ENCODE peak calls at places on chromosome 12, in five cellular contexts. One of them, this sample, is unnamed.

GRCh38 chr12:25458047-25458552 is 95.0 kb downstream of the LMNTD1 start:
- DNase-seq in AG04449: peak
- DNase-seq in HFFc6: peak
- DNase-seq in BE2C: peak
- DNase-seq in neural crest cell: no peak
- DNase-seq in this sample: no peak

GRCh38 chr12:12442548-12443071 is 85.7 kb downstream of the BORCS5 start:
- DNase-seq in AG04449: no peak
- DNase-seq in HFFc6: peak
- DNase-seq in BE2C: no peak
- DNase-seq in neural crest cell: no peak
- DNase-seq in this sample: no peak

GRCh38 chr12:1131811-1132224 is 140.8 kb downstream of the ERC1 start:
- DNase-seq in AG04449: no peak
- DNase-seq in HFFc6: no peak
- DNase-seq in BE2C: no peak
- DNase-seq in neural crest cell: no peak
- DNase-seq in this sample: no peak

GRCh38 chr12:105493091-105493615 is 162.7 kb downstream of the C12orf75 start:
- DNase-seq in AG04449: no peak
- DNase-seq in HFFc6: no peak
- DNase-seq in BE2C: no peak
- DNase-seq in neural crest cell: no peak
- DNase-seq in this sample: no peak

GRCh38 chr12:104006929-104007328 is 41.3 kb downstream of the TDG start:
- DNase-seq in AG04449: peak
- DNase-seq in HFFc6: peak
- DNase-seq in BE2C: no peak
- DNase-seq in neural crest cell: no peak
- DNase-seq in this sample: no peak

GRCh38 chr12:92860521-92860920 is 68.6 kb downstream of the EEA1 start:
- DNase-seq in AG04449: no peak
- DNase-seq in HFFc6: no peak
- DNase-seq in BE2C: no peak
- DNase-seq in neural crest cell: no peak
- DNase-seq in this sample: no peak

GRCh38 chr12:93536766-93537515 is 35.5 kb upstream of the SOCS2 start:
- DNase-seq in AG04449: no peak
- DNase-seq in HFFc6: peak
- DNase-seq in BE2C: no peak
- DNase-seq in neural crest cell: no peak
- DNase-seq in this sample: no peak

GRCh38 chr12:54021006-54021405 is 7.2 kb upstream of the HOXC6 start:
- DNase-seq in AG04449: no peak
- DNase-seq in HFFc6: no peak
- DNase-seq in BE2C: no peak
- DNase-seq in neural crest cell: no peak
- DNase-seq in this sample: no peak

GRCh38 chr12:85949253-85949652 is 75.2 kb downstream of the NTS start:
- DNase-seq in AG04449: no peak
- DNase-seq in HFFc6: no peak
- DNase-seq in BE2C: no peak
- DNase-seq in neural crest cell: no peak
- DNase-seq in this sample: no peak

GRCh38 chr12:25835385-25835784 is 123.1 kb upstream of the RASSF8 start:
- DNase-seq in AG04449: no peak
- DNase-seq in HFFc6: no peak
- DNase-seq in BE2C: no peak
- DNase-seq in neural crest cell: no peak
- DNase-seq in this sample: no peak

GRCh38 chr12:115323223-115323905 is 639.4 kb upstream of the TBX3 start:
- DNase-seq in AG04449: no peak
- DNase-seq in HFFc6: peak
- DNase-seq in BE2C: no peak
- DNase-seq in neural crest cell: no peak
- DNase-seq in this sample: no peak

GRCh38 chr12:129069886-129070285 is 216.6 kb downstream of the GLT1D1 start:
- DNase-seq in AG04449: no peak
- DNase-seq in HFFc6: no peak
- DNase-seq in BE2C: no peak
- DNase-seq in neural crest cell: no peak
- DNase-seq in this sample: no peak

GRCh38 chr12:105469182-105469581 is 138.7 kb downstream of the C12orf75 start:
- DNase-seq in AG04449: no peak
- DNase-seq in HFFc6: no peak
- DNase-seq in BE2C: no peak
- DNase-seq in neural crest cell: no peak
- DNase-seq in this sample: no peak

GRCh38 chr12:109047081-109047805 is 5.1 kb upstream of the USP30 start:
- DNase-seq in AG04449: no peak
- DNase-seq in HFFc6: peak
- DNase-seq in BE2C: no peak
- DNase-seq in neural crest cell: no peak
- DNase-seq in this sample: no peak

GRCh38 chr12:78146365-78146772 is 315.7 kb downstream of the NAV3 start:
- DNase-seq in AG04449: no peak
- DNase-seq in HFFc6: peak
- DNase-seq in BE2C: no peak
- DNase-seq in neural crest cell: no peak
- DNase-seq in this sample: no peak

GRCh38 chr12:79373896-79374499 is 316.8 kb downstream of the PAWR start:
- DNase-seq in AG04449: no peak
- DNase-seq in HFFc6: no peak
- DNase-seq in BE2C: peak
- DNase-seq in neural crest cell: peak
- DNase-seq in this sample: no peak

GRCh38 chr12:67088401-67089118 is 180.6 kb upstream of the CAND1 start:
- DNase-seq in AG04449: no peak
- DNase-seq in HFFc6: no peak
- DNase-seq in BE2C: no peak
- DNase-seq in neural crest cell: no peak
- DNase-seq in this sample: no peak

GRCh38 chr12:25648460-25648859 is 95.4 kb upstream of the LMNTD1 start:
- DNase-seq in AG04449: peak
- DNase-seq in HFFc6: peak
- DNase-seq in BE2C: peak
- DNase-seq in neural crest cell: no peak
- DNase-seq in this sample: no peak

GRCh38 chr12:31118347-31118830 is 44.7 kb downstream of the DDX11 start:
- DNase-seq in AG04449: no peak
- DNase-seq in HFFc6: no peak
- DNase-seq in BE2C: no peak
- DNase-seq in neural crest cell: no peak
- DNase-seq in this sample: no peak

GRCh38 chr12:1519642-1520041 is 74.7 kb downstream of the FBXL14 start:
- DNase-seq in AG04449: no peak
- DNase-seq in HFFc6: no peak
- DNase-seq in BE2C: no peak
- DNase-seq in neural crest cell: no peak
- DNase-seq in this sample: no peak

GRCh38 chr12:104604995-104605675 is 148.4 kb downstream of the CHST11 start:
- DNase-seq in AG04449: no peak
- DNase-seq in HFFc6: no peak
- DNase-seq in BE2C: no peak
- DNase-seq in neural crest cell: no peak
- DNase-seq in this sample: no peak

GRCh38 chr12:63400746-63401145 is 249.7 kb upstream of the AVPR1A start:
- DNase-seq in AG04449: no peak
- DNase-seq in HFFc6: no peak
- DNase-seq in BE2C: peak
- DNase-seq in neural crest cell: no peak
- DNase-seq in this sample: no peak

GRCh38 chr12:96879301-96879700 is 27.8 kb upstream of the NEDD1 start:
- DNase-seq in AG04449: no peak
- DNase-seq in HFFc6: no peak
- DNase-seq in BE2C: no peak
- DNase-seq in neural crest cell: no peak
- DNase-seq in this sample: no peak

GRCh38 chr12:125470838-125471775 is 405.9 kb downstream of the AACS start:
- DNase-seq in AG04449: no peak
- DNase-seq in HFFc6: no peak
- DNase-seq in BE2C: no peak
- DNase-seq in neural crest cell: no peak
- DNase-seq in this sample: no peak

GRCh38 chr12:120959111-120959878 is 19.0 kb upstream of the HNF1A start:
- DNase-seq in AG04449: no peak
- DNase-seq in HFFc6: no peak
- DNase-seq in BE2C: no peak
- DNase-seq in neural crest cell: no peak
- DNase-seq in this sample: no peak

GRCh38 chr12:131147293-131147692 is 193.6 kb downstream of the ADGRD1 start:
- DNase-seq in AG04449: no peak
- DNase-seq in HFFc6: no peak
- DNase-seq in BE2C: no peak
- DNase-seq in neural crest cell: no peak
- DNase-seq in this sample: no peak

GRCh38 chr12:50212071-50212467 is 44.9 kb upstream of the CERS5 start:
- DNase-seq in AG04449: no peak
- DNase-seq in HFFc6: no peak
- DNase-seq in BE2C: no peak
- DNase-seq in neural crest cell: no peak
- DNase-seq in this sample: no peak

GRCh38 chr12:102631274-102631673 is 150.9 kb upstream of the IGF1 start:
- DNase-seq in AG04449: peak
- DNase-seq in HFFc6: peak
- DNase-seq in BE2C: no peak
- DNase-seq in neural crest cell: no peak
- DNase-seq in this sample: no peak

GRCh38 chr12:112768278-112768677 is 23.3 kb upstream of the RPH3A start:
- DNase-seq in AG04449: no peak
- DNase-seq in HFFc6: no peak
- DNase-seq in BE2C: no peak
- DNase-seq in neural crest cell: no peak
- DNase-seq in this sample: no peak

GRCh38 chr12:90574676-90575075 is 380.3 kb downstream of the CCER1 start:
- DNase-seq in AG04449: no peak
- DNase-seq in HFFc6: no peak
- DNase-seq in BE2C: no peak
- DNase-seq in neural crest cell: no peak
- DNase-seq in this sample: no peak

DNA sequence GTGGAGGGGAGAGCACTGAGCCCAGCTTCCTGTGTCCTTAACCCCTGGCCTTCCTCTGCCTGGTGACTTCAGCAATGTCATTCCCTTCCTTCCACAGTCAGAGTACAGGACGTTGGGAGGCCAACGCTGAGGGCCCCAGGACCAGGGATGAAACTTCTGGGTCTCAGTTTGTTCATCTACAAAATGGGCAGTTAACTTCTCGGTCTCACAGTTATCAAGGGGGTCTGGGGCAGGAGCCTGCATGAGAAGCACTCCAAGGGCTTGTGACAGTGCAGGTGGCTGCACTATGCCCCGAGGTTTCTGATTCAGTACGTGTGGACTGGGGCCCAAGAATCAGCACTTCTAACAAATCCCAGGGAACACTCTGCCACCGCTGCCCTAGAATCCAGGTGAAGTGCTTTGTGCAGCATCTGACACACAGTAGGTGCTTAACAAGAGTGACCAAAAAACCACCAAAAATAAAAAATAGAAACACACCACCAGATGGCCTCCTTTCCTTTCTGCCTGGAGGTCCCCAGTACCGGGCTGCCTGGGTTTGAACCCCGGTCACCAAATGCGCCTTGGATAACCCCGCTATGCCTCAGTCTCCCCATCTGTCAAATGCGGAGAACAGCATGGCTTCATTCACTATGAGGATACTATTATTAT is 80.4 kb downstream of the RFLNA start:
- DNase-seq in AG04449: no peak
- DNase-seq in HFFc6: no peak
- DNase-seq in BE2C: no peak
- DNase-seq in neural crest cell: no peak
- DNase-seq in this sample: no peak
- TF ChIP-seq CTCF in AG04449: no peak
- TF ChIP-seq CTCF in HFFc6: peak
- TF ChIP-seq CTCF in BE2C: peak
- TF ChIP-seq CTCF in neural crest cell: no peak
- TF ChIP-seq CTCF in this sample: peak

GRCh38 chr12:75560167-75560566 is 48.8 kb upstream of the KRR1 start:
- DNase-seq in AG04449: no peak
- DNase-seq in HFFc6: peak
- DNase-seq in BE2C: no peak
- DNase-seq in neural crest cell: no peak
- DNase-seq in this sample: no peak
- TF ChIP-seq CTCF in AG04449: peak
- TF ChIP-seq CTCF in HFFc6: peak
- TF ChIP-seq CTCF in BE2C: peak
- TF ChIP-seq CTCF in neural crest cell: peak
- TF ChIP-seq CTCF in this sample: peak

DNA sequence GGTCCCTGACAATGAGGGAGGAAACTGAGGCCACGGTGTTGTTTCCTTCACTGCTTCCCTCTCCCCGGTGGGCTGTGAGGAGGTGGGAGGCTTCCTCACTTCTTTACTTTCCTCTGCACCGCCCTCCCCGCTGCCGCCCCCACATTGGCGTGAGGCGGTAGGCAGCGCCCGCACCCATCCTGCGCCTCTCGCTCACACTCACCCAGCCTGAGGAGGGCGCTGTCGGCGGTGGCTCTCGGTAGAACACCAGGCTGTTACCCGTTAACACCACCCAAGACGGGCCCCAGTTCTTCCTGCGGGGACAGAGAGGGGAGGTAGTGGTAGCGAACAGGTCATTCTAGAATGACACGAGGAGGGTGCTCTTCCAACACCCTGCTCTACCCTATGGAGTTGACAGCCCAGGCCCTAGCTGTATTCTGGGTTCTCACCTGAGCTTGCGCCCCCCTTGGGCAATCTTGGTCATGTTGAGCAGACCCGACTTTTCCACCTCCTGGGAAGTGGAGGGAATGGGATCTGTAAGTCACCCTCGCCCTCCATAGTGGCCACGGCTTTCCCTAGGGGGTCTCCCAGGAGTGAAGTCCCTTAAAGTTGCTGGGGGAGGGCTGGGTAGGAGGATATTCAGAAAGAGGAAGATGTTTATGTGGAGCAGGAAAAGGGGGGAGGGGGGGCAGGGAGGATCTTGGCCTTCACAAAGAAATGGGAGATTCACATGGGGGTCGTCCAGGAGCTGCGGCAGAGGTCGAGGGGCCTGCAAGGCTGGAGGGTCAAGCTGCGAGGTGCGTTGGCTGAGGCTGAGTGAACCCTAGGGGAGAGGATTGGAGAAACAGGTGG is 3.3 kb downstream of the ARHGAP9 start:
- DNase-seq in AG04449: no peak
- DNase-seq in HFFc6: no peak
- DNase-seq in BE2C: no peak
- DNase-seq in neural crest cell: no peak
- DNase-seq in this sample: peak
- TF ChIP-seq CTCF in AG04449: no peak
- TF ChIP-seq CTCF in HFFc6: peak
- TF ChIP-seq CTCF in BE2C: no peak
- TF ChIP-seq CTCF in neural crest cell: peak
- TF ChIP-seq CTCF in this sample: peak

GRCh38 chr12:39807043-39807442 is 187.4 kb upstream of the ABCD2 start:
- DNase-seq in AG04449: no peak
- DNase-seq in HFFc6: no peak
- DNase-seq in BE2C: peak
- DNase-seq in neural crest cell: no peak
- DNase-seq in this sample: no peak
- TF ChIP-seq CTCF in AG04449: no peak
- TF ChIP-seq CTCF in HFFc6: no peak
- TF ChIP-seq CTCF in BE2C: peak
- TF ChIP-seq CTCF in neural crest cell: peak
- TF ChIP-seq CTCF in this sample: peak

This sample was measured in chondrocyte.